ENCODE peak calls at places on chromosomes 13 and 19, in five cellular contexts. R is activated CD4-positive, CD25-positive, alpha-beta regulatory T cell; H is GM23338; D is nephron progenitor cell; N is left kidney. S is an unnamed sample.

GRCh38 chr13:107301724-107302374 is 733.9 kb upstream of the ARGLU1 start:
- DNase-seq in R (no peak), H (peak), D (no peak), N (peak), S (no peak)

GRCh38 chr19:1293782-1294621 is 8.3 kb downstream of the EFNA2 start:
- DNase-seq in R (no peak), H (no peak), D (no peak), N (no peak), S (no peak)

GRCh38 chr19:49502866-49503581 is 6.8 kb downstream of the RPS11 start:
- DNase-seq in R (no peak), H (peak), D (no peak), N (peak), S (no peak)

GRCh38 chr19:3094638-3095374 is 644 bp downstream of the GNA11 start:
- DNase-seq in R (peak), H (no peak), D (peak), N (peak), S (peak)

GRCh38 chr13:39931505-39931904 is 276.0 kb downstream of the COG6 start:
- DNase-seq in R (no peak), H (peak), D (no peak), N (no peak), S (no peak)

GRCh38 chr13:90696656-90697055 is 650.8 kb upstream of the MIR17HG start:
- DNase-seq in R (no peak), H (peak), D (no peak), N (no peak), S (no peak)

GRCh38 chr13:107370036-107370785 is 802.3 kb upstream of the ARGLU1 start:
- DNase-seq in R (no peak), H (no peak), D (no peak), N (peak), S (no peak)

GRCh38 chr19:37654525-37654832 is 786 bp downstream of the ZFP30 start:
- DNase-seq in R (no peak), H (peak), D (no peak), N (no peak), S (no peak)

GRCh38 chr19:8575467-8575997 is 1.7 kb downstream of the MYO1F start:
- DNase-seq in R (no peak), H (peak), D (no peak), N (no peak), S (no peak)

S was measured in activated naive CD4-positive, alpha-beta T cell.